ENCODE peak calls at places on chromosomes 16 and 17, in five cellular contexts. One of them, this sample, is unnamed.

GRCh38 chr16:23145608-23146007 is 3.6 kb downstream of the USP31 start:
- DNase-seq in Peyer's patch: no peak
- DNase-seq in RPMI7951: peak; percentile 77
- DNase-seq in activated CD8-positive, alpha-beta T cell treated with anti-CD3 and anti-CD28 coated beads for 36 hours: no peak
- DNase-seq in smooth muscle cell of the brain vasculature: no peak
- DNase-seq in this sample: peak; percentile 72

GRCh38 chr17:42287305-42288077 is 807 bp upstream of the STAT5A start:
- DNase-seq in Peyer's patch: no peak
- DNase-seq in RPMI7951: peak; percentile 62
- DNase-seq in activated CD8-positive, alpha-beta T cell treated with anti-CD3 and anti-CD28 coated beads for 36 hours: peak; percentile 77
- DNase-seq in smooth muscle cell of the brain vasculature: no peak
- DNase-seq in this sample: peak; percentile 66

GRCh38 chr17:65407017-65407416 is 154.4 kb downstream of the AXIN2 start:
- DNase-seq in Peyer's patch: no peak
- DNase-seq in RPMI7951: no peak
- DNase-seq in activated CD8-positive, alpha-beta T cell treated with anti-CD3 and anti-CD28 coated beads for 36 hours: no peak
- DNase-seq in smooth muscle cell of the brain vasculature: no peak
- DNase-seq in this sample: no peak

GRCh38 chr17:60381958-60382357 is 10.0 kb downstream of the USP32 start:
- DNase-seq in Peyer's patch: no peak
- DNase-seq in RPMI7951: no peak
- DNase-seq in activated CD8-positive, alpha-beta T cell treated with anti-CD3 and anti-CD28 coated beads for 36 hours: no peak
- DNase-seq in smooth muscle cell of the brain vasculature: no peak
- DNase-seq in this sample: no peak

GRCh38 chr17:73359987-73360410 is 48.2 kb upstream of the CDC42EP4 start:
- DNase-seq in Peyer's patch: peak; percentile 82
- DNase-seq in RPMI7951: no peak
- DNase-seq in activated CD8-positive, alpha-beta T cell treated with anti-CD3 and anti-CD28 coated beads for 36 hours: no peak
- DNase-seq in smooth muscle cell of the brain vasculature: no peak
- DNase-seq in this sample: no peak

GRCh38 chr16:15682105-15682570 is 32.1 kb downstream of the NDE1 start:
- DNase-seq in Peyer's patch: no peak
- DNase-seq in RPMI7951: peak; percentile 76
- DNase-seq in activated CD8-positive, alpha-beta T cell treated with anti-CD3 and anti-CD28 coated beads for 36 hours: peak; percentile 69
- DNase-seq in smooth muscle cell of the brain vasculature: no peak
- DNase-seq in this sample: peak; percentile 83

GRCh38 chr17:57755479-57756070 is 10.5 kb upstream of the CCDC182 start:
- DNase-seq in Peyer's patch: no peak
- DNase-seq in RPMI7951: no peak
- DNase-seq in activated CD8-positive, alpha-beta T cell treated with anti-CD3 and anti-CD28 coated beads for 36 hours: no peak
- DNase-seq in smooth muscle cell of the brain vasculature: no peak
- DNase-seq in this sample: no peak

GRCh38 chr17:81254955-81255717 is 16.0 kb downstream of the NDUFAF8 start:
- DNase-seq in Peyer's patch: peak; percentile 88
- DNase-seq in RPMI7951: peak; percentile 24
- DNase-seq in activated CD8-positive, alpha-beta T cell treated with anti-CD3 and anti-CD28 coated beads for 36 hours: no peak
- DNase-seq in smooth muscle cell of the brain vasculature: peak; percentile 20
- DNase-seq in this sample: peak; percentile 72

GRCh38 chr17:20263595-20263994 is 203.7 kb downstream of the LGALS9B start:
- DNase-seq in Peyer's patch: no peak
- DNase-seq in RPMI7951: no peak
- DNase-seq in activated CD8-positive, alpha-beta T cell treated with anti-CD3 and anti-CD28 coated beads for 36 hours: no peak
- DNase-seq in smooth muscle cell of the brain vasculature: no peak
- DNase-seq in this sample: no peak

GRCh38 chr17:78360371-78361226 is 722 bp upstream of the SOCS3 start:
- DNase-seq in Peyer's patch: peak; percentile 97
- DNase-seq in RPMI7951: peak; percentile 66
- DNase-seq in activated CD8-positive, alpha-beta T cell treated with anti-CD3 and anti-CD28 coated beads for 36 hours: peak; percentile 97
- DNase-seq in smooth muscle cell of the brain vasculature: no peak
- DNase-seq in this sample: peak; percentile 94

GRCh38 chr17:72618018-72618509 is 474.4 kb downstream of the SLC39A11 start:
- DNase-seq in Peyer's patch: peak; percentile 93
- DNase-seq in RPMI7951: peak; percentile 56
- DNase-seq in activated CD8-positive, alpha-beta T cell treated with anti-CD3 and anti-CD28 coated beads for 36 hours: peak; percentile 13
- DNase-seq in smooth muscle cell of the brain vasculature: no peak
- DNase-seq in this sample: no peak

This sample was measured in Daoy.